ENCODE peak calls at places on chromosomes 12 and 14, in five cellular contexts. T is GM12878, S is K562, O is HCT116, B is HepG2. N is an unnamed sample.

GRCh38 chr14:53900499-53900898 is 56.1 kb downstream of the BMP4 start:
- DNase-seq in O (no peak), T (no peak), S (no peak), B (no peak), N (no peak)

GRCh38 chr12:120598674-120599463 is 17.7 kb upstream of the POP5 start:
- DNase-seq in B (peak; percentile 41), S (peak; percentile 28), T (no peak), O (no peak), N (no peak)

GRCh38 chr14:67461341-67461985 is 27.1 kb downstream of the TMEM229B start:
- DNase-seq in T (no peak), O (no peak), S (no peak), B (no peak), N (no peak)

GRCh38 chr14:99660006-99660566 is 15.2 kb downstream of the HHIPL1 start:
- DNase-seq in O (no peak), B (no peak), T (no peak), S (no peak), N (no peak)

GRCh38 chr12:70028918-70029317 is 203.9 kb downstream of the MYRFL start:
- DNase-seq in T (no peak), S (no peak), O (no peak), B (no peak), N (no peak)

GRCh38 chr14:102532204-102532658 is 22.7 kb upstream of the ANKRD9 start:
- DNase-seq in T (no peak), S (peak; percentile 22), O (no peak), B (no peak), N (no peak)

GRCh38 chr12:123149828-123150272 is 1.0 kb downstream of the PITPNM2 start:
- DNase-seq in B (no peak), O (no peak), T (no peak), S (peak; percentile 59), N (no peak)

GRCh38 chr12:79451988-79452387 is 238.8 kb downstream of the PAWR start:
- DNase-seq in S (no peak), T (no peak), B (peak; percentile 31), O (no peak), N (no peak)

GRCh38 chr12:106126441-106127288 is 12.1 kb downstream of the NUAK1 start:
- DNase-seq in T (no peak), S (no peak), B (peak; percentile 37), O (no peak), N (no peak)

GRCh38 chr14:89304972-89305703 is 111.9 kb downstream of the FOXN3 start:
- DNase-seq in S (no peak), B (no peak), O (no peak), T (peak; percentile 65), N (no peak)

GRCh38 chr14:90613997-90614396 is 202.2 kb downstream of the TTC7B start:
- DNase-seq in B (no peak), T (no peak), O (no peak), S (no peak), N (no peak)

GRCh38 chr14:74286736-74287135 is 16.0 kb downstream of the ABCD4 start:
- DNase-seq in B (no peak), S (no peak), O (no peak), T (no peak), N (no peak)

GRCh38 chr12:54026640-54027441 is 1.4 kb upstream of the HOXC6 start:
- DNase-seq in T (no peak), S (no peak), B (no peak), O (no peak), N (no peak)

GRCh38 chr14:23123419-23123818 is 4.4 kb upstream of the CEBPE start:
- DNase-seq in T (no peak), S (peak; percentile 87), O (no peak), B (no peak), N (no peak)

GRCh38 chr14:54600685-54601084 is 33.8 kb downstream of the SAMD4A start:
- DNase-seq in B (no peak), S (no peak), T (no peak), O (no peak), N (no peak)

GRCh38 chr12:73187765-73188164 is 915.6 kb downstream of the TRHDE start:
- DNase-seq in T (no peak), B (no peak), O (no peak), S (no peak), N (no peak)

GRCh38 chr12:12592930-12593329 is 18.7 kb upstream of the CREBL2 start:
- DNase-seq in S (no peak), B (peak; percentile 56), T (no peak), O (no peak), N (no peak)

GRCh38 chr14:104865069-104865630 is at the start of gene CEP170B:
- DNase-seq in O (no peak), T (no peak), S (peak; percentile 40), B (no peak), N (no peak)

GRCh38 chr14:20696776-20697175 is 8.2 kb downstream of the ANG start:
- DNase-seq in S (no peak), O (no peak), T (no peak), B (no peak), N (no peak)

GRCh38 chr14:20698934-20699333 is 10.4 kb downstream of the ANG start:
- DNase-seq in T (no peak), B (no peak), O (no peak), S (no peak), N (no peak)

GRCh38 chr14:20698018-20698329 is 9.4 kb downstream of the ANG start:
- DNase-seq in S (no peak), T (no peak), B (no peak), O (no peak), N (no peak)

GRCh38 chr14:20692111-20692751 is 3.7 kb downstream of the ANG start:
- DNase-seq in O (no peak), B (no peak), T (no peak), S (peak; percentile 34), N (no peak)

DNA sequence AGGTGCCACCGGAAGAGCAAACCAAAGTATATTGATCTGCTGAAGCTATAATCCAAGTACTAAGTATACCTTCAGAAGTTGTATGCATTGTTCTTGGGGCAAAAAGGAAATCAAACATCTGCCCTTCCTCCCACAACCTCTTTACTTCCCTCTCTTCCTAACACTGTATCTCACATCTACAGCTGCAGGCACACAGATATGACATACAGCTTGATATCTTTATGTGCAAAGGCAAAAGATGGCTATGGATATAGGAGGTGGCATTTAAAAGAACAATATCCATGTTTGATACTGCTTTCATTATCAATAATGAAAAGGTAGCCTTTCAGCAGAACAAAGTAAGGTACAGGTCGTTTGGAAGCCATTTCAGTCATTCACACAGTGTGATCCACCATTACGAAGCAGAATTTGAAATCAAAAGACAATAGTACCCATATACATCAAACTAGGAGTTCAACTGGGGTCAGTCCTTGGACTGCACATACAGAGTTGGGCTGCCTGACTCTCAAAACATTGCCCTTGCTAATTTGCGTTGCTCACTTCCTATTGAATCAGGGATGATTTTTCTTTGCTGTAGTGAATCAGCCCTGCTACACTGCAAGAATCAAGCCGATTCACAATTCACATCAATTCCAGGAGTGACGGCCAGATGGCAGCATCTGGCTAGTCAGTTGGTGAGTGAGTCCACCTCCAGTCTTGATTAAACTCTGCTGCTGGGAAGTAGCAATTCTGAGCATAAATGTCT is 8.9 kb downstream of the ANG start:
- DNase-seq in O (peak; percentile 55), T (no peak), B (peak; percentile 62), S (peak; percentile 83), N (no peak)
- TF ChIP-seq ZNF274 in O (no peak), T (no peak), B (no peak), S (no peak), N (no peak)

DNA sequence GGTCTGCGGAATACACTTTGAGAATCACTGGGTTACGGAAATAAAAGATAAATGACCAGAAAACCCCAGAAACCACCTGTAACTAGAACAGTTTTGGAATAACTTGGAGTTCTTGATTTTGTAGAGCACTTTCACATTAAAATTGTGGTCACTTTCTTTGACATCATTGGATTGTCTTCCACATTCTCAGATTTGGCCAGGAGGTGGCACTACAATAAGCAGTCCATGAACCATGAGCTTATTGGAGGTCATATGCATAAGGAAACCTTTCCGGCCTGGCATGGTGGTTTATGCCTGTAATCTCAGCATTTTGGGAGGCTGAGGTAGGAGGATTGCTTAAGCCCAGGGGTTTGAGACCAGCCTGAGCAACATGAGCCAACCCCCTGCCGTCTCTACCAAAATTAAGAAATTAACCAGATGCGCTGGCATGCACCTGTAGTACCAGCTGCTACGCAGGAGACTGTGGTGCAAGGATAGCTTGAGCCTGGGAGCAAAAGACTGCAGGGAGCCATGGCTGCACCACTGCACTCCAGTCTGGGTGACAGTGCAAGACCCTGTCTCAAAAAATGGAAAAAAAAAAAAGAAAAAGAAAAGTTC is 107.7 kb upstream of the CAND1 start:
- DNase-seq in O (no peak), T (no peak), B (peak; percentile 18), S (peak; percentile 44), N (no peak)
- TF ChIP-seq RAD21 in O (peak; percentile 42), T (peak; percentile 59), B (no peak), S (no peak), N (peak; percentile 56)

GRCh38 chr12:75889214-75889613 is 142.4 kb downstream of the PHLDA1 start:
- DNase-seq in O (no peak), B (no peak), T (no peak), S (no peak), N (no peak)

GRCh38 chr12:75890660-75891059 is 140.9 kb downstream of the PHLDA1 start:
- DNase-seq in O (no peak), S (no peak), B (no peak), T (no peak), N (no peak)

GRCh38 chr12:75891072-75891471 is 140.5 kb downstream of the PHLDA1 start:
- DNase-seq in O (no peak), B (no peak), S (peak; percentile 38), T (no peak), N (no peak)

GRCh38 chr12:75888398-75888797 is 143.2 kb downstream of the PHLDA1 start:
- DNase-seq in O (no peak), T (no peak), S (no peak), B (no peak), N (no peak)

GRCh38 chr12:75890141-75890540 is 141.4 kb downstream of the PHLDA1 start:
- DNase-seq in T (no peak), O (no peak), B (no peak), S (no peak), N (no peak)
- TF ChIP-seq ZNF274 in T (no peak), O (no peak), B (no peak), S (no peak), N (no peak)

DNA sequence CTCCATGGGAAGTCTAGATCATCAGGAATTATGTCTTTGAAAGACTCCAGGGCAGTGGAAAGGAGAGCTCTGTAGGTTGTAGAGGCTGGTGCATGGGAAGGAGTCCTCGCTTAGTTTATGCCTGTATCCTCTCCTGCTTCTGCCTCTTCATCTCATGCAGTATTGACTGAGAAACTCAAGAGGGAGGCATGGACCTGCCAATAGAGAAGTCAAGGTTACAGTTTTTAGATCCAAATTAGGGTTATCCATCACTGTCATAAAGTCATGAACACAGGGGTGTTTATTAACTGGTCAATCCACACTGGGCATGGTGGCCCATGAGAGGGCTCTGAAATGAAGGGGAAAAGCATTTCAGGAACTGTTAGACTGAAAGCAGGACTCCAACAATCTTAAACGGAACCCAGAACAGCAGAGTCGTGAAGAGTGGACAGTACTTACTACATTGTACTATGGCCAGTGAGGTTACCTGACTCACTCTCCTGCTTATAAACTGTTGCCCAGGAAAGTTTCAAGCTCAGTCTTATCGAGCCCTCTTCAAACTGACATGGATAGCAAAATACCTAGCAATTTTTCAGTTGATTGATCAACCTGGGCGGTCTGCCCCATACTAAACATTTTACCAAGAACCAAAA is 30.1 kb upstream of the DHRS7 start:
- DNase-seq in T (no peak), B (no peak), S (peak; percentile 16), O (no peak), N (no peak)
- TF ChIP-seq RAD21 in T (peak; percentile 91), B (no peak), S (peak; percentile 28), O (peak; percentile 36), N (peak; percentile 76)

GRCh38 chr12:56679834-56680575 is 8.1 kb downstream of the PTGES3 start:
- DNase-seq in S (no peak), T (no peak), B (no peak), O (no peak), N (no peak)
- TF ChIP-seq ZNF274 in S (no peak), T (no peak), B (no peak), O (no peak), N (no peak)

GRCh38 chr12:124581792-124582424 is 14.5 kb upstream of the NCOR2 start:
- DNase-seq in T (no peak), S (no peak), B (no peak), O (no peak), N (no peak)
- TF ChIP-seq RAD21 in T (no peak), S (no peak), B (no peak), O (no peak), N (no peak)